ENCODE peak calls at places on chromosomes 4 and X, in four cellular contexts. One of them, this sample, is unnamed.

GRCh38 chr4:90580271-90580825 is 453.2 kb downstream of the CCSER1 start:
- DNase-seq in stimulated activated naive B cell treated with anti-CD40 and anti-IgM and Interleukin-4, amounts not matched to agents 10 μg/mL and 1 μg/mL and 100 μg/mL, for 72 hours: no peak
- DNase-seq in HEK293T: no peak
- DNase-seq in T-helper 9 cell: no peak
- DNase-seq in this sample: no peak

GRCh38 chr4:180058731-180059215 is 2184.4 kb upstream of the TENM3 start:
- DNase-seq in stimulated activated naive B cell treated with anti-CD40 and anti-IgM and Interleukin-4, amounts not matched to agents 10 μg/mL and 1 μg/mL and 100 μg/mL, for 72 hours: peak; percentile 2
- DNase-seq in HEK293T: peak; percentile 66
- DNase-seq in T-helper 9 cell: no peak
- DNase-seq in this sample: no peak

GRCh38 chr4:184357164-184357563 is 117.2 kb downstream of the IRF2 start:
- DNase-seq in stimulated activated naive B cell treated with anti-CD40 and anti-IgM and Interleukin-4, amounts not matched to agents 10 μg/mL and 1 μg/mL and 100 μg/mL, for 72 hours: no peak
- DNase-seq in HEK293T: no peak
- DNase-seq in T-helper 9 cell: no peak
- DNase-seq in this sample: no peak

GRCh38 chrX:107716816-107717700 is 58.5 kb downstream of the TSC22D3 start:
- DNase-seq in stimulated activated naive B cell treated with anti-CD40 and anti-IgM and Interleukin-4, amounts not matched to agents 10 μg/mL and 1 μg/mL and 100 μg/mL, for 72 hours: peak; percentile 78
- DNase-seq in HEK293T: peak; percentile 67
- DNase-seq in T-helper 9 cell: peak; percentile 88
- DNase-seq in this sample: peak; percentile 87

GRCh38 chr4:26088433-26088928 is 174.5 kb downstream of the SMIM20 start:
- DNase-seq in stimulated activated naive B cell treated with anti-CD40 and anti-IgM and Interleukin-4, amounts not matched to agents 10 μg/mL and 1 μg/mL and 100 μg/mL, for 72 hours: peak; percentile 59
- DNase-seq in HEK293T: no peak
- DNase-seq in T-helper 9 cell: peak; percentile 2
- DNase-seq in this sample: no peak

GRCh38 chr4:6740347-6740746 is 24.4 kb downstream of the BLOC1S4 start:
- DNase-seq in stimulated activated naive B cell treated with anti-CD40 and anti-IgM and Interleukin-4, amounts not matched to agents 10 μg/mL and 1 μg/mL and 100 μg/mL, for 72 hours: no peak
- DNase-seq in HEK293T: no peak
- DNase-seq in T-helper 9 cell: no peak
- DNase-seq in this sample: no peak

GRCh38 chr4:167111622-167112021 is 122.7 kb downstream of the SPOCK3 start:
- DNase-seq in stimulated activated naive B cell treated with anti-CD40 and anti-IgM and Interleukin-4, amounts not matched to agents 10 μg/mL and 1 μg/mL and 100 μg/mL, for 72 hours: no peak
- DNase-seq in HEK293T: no peak
- DNase-seq in T-helper 9 cell: no peak
- DNase-seq in this sample: no peak

GRCh38 chr4:185227131-185227551 is 17.7 kb downstream of the SNX25 start:
- DNase-seq in stimulated activated naive B cell treated with anti-CD40 and anti-IgM and Interleukin-4, amounts not matched to agents 10 μg/mL and 1 μg/mL and 100 μg/mL, for 72 hours: no peak
- DNase-seq in HEK293T: no peak
- DNase-seq in T-helper 9 cell: no peak
- DNase-seq in this sample: no peak

This sample was measured in natural killer cell.